ENCODE peak calls at places on chromosome 12, in six cellular contexts. One of them, this sample, is unnamed.

GRCh38 chr12:304815-305214 is 42.2 kb upstream of the SLC6A13 start:
- DNase-seq in tibial artery: no peak
- DNase-seq in psoas muscle: no peak
- DNase-seq in right atrium auricular region: no peak
- DNase-seq in left lung: no peak
- DNase-seq in PC-9: no peak
- DNase-seq in this sample: no peak

GRCh38 chr12:41932028-41932427 is 212.6 kb downstream of the GXYLT1 start:
- DNase-seq in PC-9: no peak
- DNase-seq in tibial artery: no peak
- DNase-seq in right atrium auricular region: no peak
- DNase-seq in left lung: no peak
- DNase-seq in psoas muscle: no peak
- DNase-seq in this sample: no peak

GRCh38 chr12:42144174-42144423 is 575 bp downstream of the GXYLT1 start:
- DNase-seq in left lung: no peak
- DNase-seq in right atrium auricular region: no peak
- DNase-seq in tibial artery: no peak
- DNase-seq in PC-9: no peak
- DNase-seq in psoas muscle: no peak
- DNase-seq in this sample: no peak

GRCh38 chr12:11580125-11580751 is 69.2 kb upstream of the ETV6 start:
- DNase-seq in tibial artery: peak; percentile 42
- DNase-seq in psoas muscle: no peak
- DNase-seq in right atrium auricular region: no peak
- DNase-seq in left lung: no peak
- DNase-seq in PC-9: peak; percentile 98
- DNase-seq in this sample: no peak

GRCh38 chr12:121128908-121129704 is 3.6 kb upstream of the P2RX7 start:
- DNase-seq in psoas muscle: peak; percentile 76
- DNase-seq in tibial artery: peak; percentile 87
- DNase-seq in right atrium auricular region: peak; percentile 88
- DNase-seq in PC-9: no peak
- DNase-seq in left lung: no peak
- DNase-seq in this sample: peak; percentile 93

GRCh38 chr12:110822821-110823415 is 23.9 kb upstream of the CCDC63 start:
- DNase-seq in left lung: no peak
- DNase-seq in PC-9: no peak
- DNase-seq in right atrium auricular region: no peak
- DNase-seq in psoas muscle: no peak
- DNase-seq in tibial artery: no peak
- DNase-seq in this sample: no peak

GRCh38 chr12:38847247-38847646 is 58.1 kb downstream of the CPNE8 start:
- DNase-seq in right atrium auricular region: no peak
- DNase-seq in PC-9: no peak
- DNase-seq in tibial artery: no peak
- DNase-seq in left lung: no peak
- DNase-seq in psoas muscle: no peak
- DNase-seq in this sample: no peak

GRCh38 chr12:52155048-52155868 is 36.6 kb downstream of the KRT80 start:
- DNase-seq in psoas muscle: no peak
- DNase-seq in left lung: peak; percentile 62
- DNase-seq in right atrium auricular region: no peak
- DNase-seq in PC-9: no peak
- DNase-seq in tibial artery: no peak
- DNase-seq in this sample: no peak

GRCh38 chr12:12088147-12088546 is 17.4 kb downstream of the BCL2L14 start:
- DNase-seq in tibial artery: no peak
- DNase-seq in PC-9: no peak
- DNase-seq in psoas muscle: no peak
- DNase-seq in right atrium auricular region: no peak
- DNase-seq in left lung: no peak
- DNase-seq in this sample: no peak

GRCh38 chr12:114841557-114842251 is 157.7 kb upstream of the TBX3 start:
- DNase-seq in right atrium auricular region: no peak
- DNase-seq in left lung: no peak
- DNase-seq in PC-9: no peak
- DNase-seq in psoas muscle: no peak
- DNase-seq in tibial artery: no peak
- DNase-seq in this sample: no peak

GRCh38 chr12:70709022-70709421 is 71.8 kb upstream of the PTPRB start:
- DNase-seq in PC-9: no peak
- DNase-seq in tibial artery: no peak
- DNase-seq in right atrium auricular region: no peak
- DNase-seq in psoas muscle: no peak
- DNase-seq in left lung: no peak
- DNase-seq in this sample: no peak

GRCh38 chr12:124332068-124332672 is 37.3 kb downstream of the RFLNA start:
- DNase-seq in psoas muscle: no peak
- DNase-seq in PC-9: no peak
- DNase-seq in left lung: no peak
- DNase-seq in tibial artery: no peak
- DNase-seq in right atrium auricular region: no peak
- DNase-seq in this sample: no peak

DNA sequence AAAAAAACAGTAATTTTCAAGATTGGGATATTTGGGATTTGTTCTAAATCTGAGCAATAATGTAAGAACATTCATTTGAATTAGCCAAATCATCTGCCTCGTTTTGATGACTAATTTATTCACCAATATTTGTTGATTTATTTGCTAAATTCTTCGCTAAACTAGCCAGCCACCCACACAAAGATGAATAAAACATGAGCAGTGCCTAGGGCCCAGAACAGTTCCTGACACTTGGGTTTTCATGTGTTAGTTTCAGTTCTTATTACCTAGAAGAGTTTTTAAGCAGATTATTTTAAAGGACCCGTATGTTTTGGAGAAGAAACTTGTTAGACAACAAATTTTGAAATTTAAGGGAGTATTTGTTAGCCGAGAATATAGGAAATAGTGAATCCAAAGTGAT is 1.5 kb downstream of the ETNK1 start:
- DNase-seq in tibial artery: no peak
- DNase-seq in psoas muscle: no peak
- DNase-seq in right atrium auricular region: no peak
- DNase-seq in PC-9: no peak
- DNase-seq in left lung: no peak
- DNase-seq in this sample: no peak
- H3K27ac ChIP-seq in tibial artery: peak overlapping the region; percentile 97
- H3K27ac ChIP-seq in psoas muscle: peak overlapping the region; percentile 98
- H3K27ac ChIP-seq in right atrium auricular region: peak overlapping the region; percentile 97
- H3K27ac ChIP-seq in PC-9: peak overlapping the region; percentile 85
- H3K27ac ChIP-seq in left lung: peak overlapping the region; percentile 98
- H3K27ac ChIP-seq in this sample: peak overlapping the region; percentile 97

DNA sequence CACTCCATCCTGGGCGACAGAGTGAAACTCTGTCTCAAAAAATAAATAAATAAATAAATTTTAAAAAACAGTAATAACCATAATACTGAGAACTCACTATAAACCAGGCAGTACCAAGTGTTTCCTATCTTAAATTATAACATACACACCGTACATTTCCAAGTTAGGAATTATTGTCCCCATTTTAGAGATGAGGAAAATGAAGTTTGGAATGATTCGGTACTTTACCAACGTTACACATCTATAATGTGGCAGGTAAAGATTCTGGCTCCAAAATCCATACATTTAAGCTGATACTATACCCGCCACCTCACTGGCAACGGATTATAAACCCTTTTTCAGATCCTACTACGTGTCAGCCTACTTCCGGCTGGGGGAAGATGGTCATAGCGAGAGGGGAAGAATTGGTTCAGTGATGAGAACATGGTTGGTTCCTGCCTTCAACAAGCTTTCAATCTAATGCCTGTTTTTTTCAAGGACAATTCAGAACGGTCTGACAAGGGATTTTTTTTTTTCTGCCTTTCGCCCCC is 105.9 kb upstream of the ATF7IP start:
- DNase-seq in right atrium auricular region: no peak
- DNase-seq in psoas muscle: no peak
- DNase-seq in left lung: no peak
- DNase-seq in tibial artery: no peak
- DNase-seq in PC-9: no peak
- DNase-seq in this sample: no peak
- H3K4me1 ChIP-seq in right atrium auricular region: no peaks in the 10 kb centered on the region
- H3K4me1 ChIP-seq in psoas muscle: peaks cover 35% of the 10 kb centered on the region
- H3K4me1 ChIP-seq in left lung: peaks cover 18% of the 10 kb centered on the region
- H3K4me1 ChIP-seq in tibial artery: peaks cover 60% of the 10 kb centered on the region
- H3K4me1 ChIP-seq in PC-9: peaks cover 44% of the 10 kb centered on the region
- H3K4me1 ChIP-seq in this sample: peaks cover 49% of the 10 kb centered on the region

DNA sequence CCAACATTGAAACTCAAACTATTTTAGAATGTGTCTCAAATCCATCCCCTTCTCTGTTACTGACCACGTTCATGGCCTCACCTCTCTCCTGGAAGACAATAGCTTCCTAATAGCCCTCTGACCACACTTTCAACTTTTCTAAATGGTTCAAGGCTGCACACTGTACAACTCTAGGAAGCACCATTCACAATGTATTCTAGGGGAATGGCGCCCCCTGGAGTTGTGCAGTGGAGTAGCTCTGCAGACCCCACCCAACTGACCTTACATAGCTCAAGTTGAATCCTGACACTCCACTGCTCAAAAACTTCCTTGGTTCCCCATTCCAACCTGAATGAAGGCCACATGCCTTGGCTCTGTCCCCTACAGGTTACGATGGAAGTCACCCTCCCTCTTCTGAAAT is 77.6 kb downstream of the GAS2L3 start:
- DNase-seq in psoas muscle: no peak
- DNase-seq in left lung: no peak
- DNase-seq in tibial artery: no peak
- DNase-seq in PC-9: no peak
- DNase-seq in right atrium auricular region: no peak
- DNase-seq in this sample: no peak
- TF ChIP-seq CTCF in psoas muscle: no peak
- TF ChIP-seq CTCF in left lung: no peak
- TF ChIP-seq CTCF in tibial artery: no peak
- TF ChIP-seq CTCF in PC-9: peak; percentile 26
- TF ChIP-seq CTCF in right atrium auricular region: no peak
- TF ChIP-seq CTCF in this sample: no peak

GRCh38 chr12:100743060-100743459 is 51.5 kb upstream of the ANO4 start:
- DNase-seq in left lung: no peak
- DNase-seq in psoas muscle: no peak
- DNase-seq in right atrium auricular region: no peak
- DNase-seq in PC-9: no peak
- DNase-seq in tibial artery: no peak
- DNase-seq in this sample: no peak
- H3K27ac ChIP-seq in left lung: no peak overlapping the region
- H3K27ac ChIP-seq in psoas muscle: no peak overlapping the region
- H3K27ac ChIP-seq in right atrium auricular region: no peak overlapping the region
- H3K27ac ChIP-seq in PC-9: no peak overlapping the region
- H3K27ac ChIP-seq in tibial artery: no peak overlapping the region
- H3K27ac ChIP-seq in this sample: no peak overlapping the region

DNA sequence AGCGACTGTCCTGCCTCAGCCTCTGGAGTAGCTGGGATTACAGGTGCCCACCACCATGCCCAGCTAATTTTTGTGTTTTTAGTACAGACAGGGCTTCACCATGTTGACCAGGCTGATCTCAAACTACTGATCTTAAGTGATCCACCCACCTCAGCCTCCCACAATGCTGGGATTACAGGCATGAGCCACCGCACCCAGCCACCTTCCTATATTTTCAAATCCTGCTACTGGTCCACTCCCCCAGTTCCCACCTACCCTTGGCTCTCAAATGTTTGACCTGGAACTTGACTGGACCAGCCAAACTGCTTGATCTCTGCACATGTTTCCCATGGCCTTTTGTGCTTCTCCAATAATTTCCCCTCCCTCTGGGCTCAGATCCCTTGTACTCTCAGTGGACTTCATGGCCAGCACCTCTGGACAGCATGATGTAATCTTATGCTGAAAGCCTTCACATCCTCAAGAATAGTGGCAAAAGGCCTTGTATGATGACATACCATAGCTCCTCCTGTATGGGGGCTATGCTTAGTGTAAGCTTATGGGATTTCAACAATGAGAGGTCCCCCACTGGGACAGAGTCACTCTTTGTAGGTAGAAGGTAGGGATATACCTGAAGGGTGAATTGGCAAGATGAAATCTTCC is 2.5 kb upstream of the CCDC184 start:
- DNase-seq in tibial artery: no peak
- DNase-seq in PC-9: no peak
- DNase-seq in right atrium auricular region: no peak
- DNase-seq in psoas muscle: no peak
- DNase-seq in left lung: no peak
- DNase-seq in this sample: peak; percentile 14
- H3K4me1 ChIP-seq in tibial artery: peaks cover 26% of the 10 kb centered on the region
- H3K4me1 ChIP-seq in PC-9: peaks cover 3% of the 10 kb centered on the region
- H3K4me1 ChIP-seq in right atrium auricular region: no peaks in the 10 kb centered on the region
- H3K4me1 ChIP-seq in psoas muscle: peaks cover 21% of the 10 kb centered on the region
- H3K4me1 ChIP-seq in left lung: peaks cover 7% of the 10 kb centered on the region
- H3K4me1 ChIP-seq in this sample: peaks cover 28% of the 10 kb centered on the region

GRCh38 chr12:108693186-108693585 is 38.1 kb downstream of the CORO1C start:
- DNase-seq in psoas muscle: no peak
- DNase-seq in PC-9: no peak
- DNase-seq in tibial artery: no peak
- DNase-seq in left lung: no peak
- DNase-seq in right atrium auricular region: no peak
- DNase-seq in this sample: peak; percentile 8

GRCh38 chr12:108691995-108692808 is 39.1 kb downstream of the CORO1C start:
- DNase-seq in PC-9: no peak
- DNase-seq in psoas muscle: peak; percentile 41
- DNase-seq in right atrium auricular region: no peak
- DNase-seq in left lung: no peak
- DNase-seq in tibial artery: peak; percentile 36
- DNase-seq in this sample: no peak

GRCh38 chr12:108690799-108691153 is 40.5 kb downstream of the CORO1C start:
- DNase-seq in right atrium auricular region: no peak
- DNase-seq in tibial artery: no peak
- DNase-seq in PC-9: no peak
- DNase-seq in psoas muscle: no peak
- DNase-seq in left lung: no peak
- DNase-seq in this sample: no peak

GRCh38 chr12:108690191-108690518 is 41.2 kb downstream of the CORO1C start:
- DNase-seq in right atrium auricular region: no peak
- DNase-seq in psoas muscle: no peak
- DNase-seq in left lung: no peak
- DNase-seq in PC-9: no peak
- DNase-seq in tibial artery: no peak
- DNase-seq in this sample: no peak

GRCh38 chr12:108691154-108691994 is 39.9 kb downstream of the CORO1C start:
- DNase-seq in PC-9: peak; percentile 97
- DNase-seq in right atrium auricular region: peak; percentile 99
- DNase-seq in tibial artery: peak; percentile 97
- DNase-seq in left lung: peak; percentile 94
- DNase-seq in psoas muscle: peak; percentile 95
- DNase-seq in this sample: peak; percentile 99
- TF ChIP-seq CTCF in PC-9: peak; percentile 44
- TF ChIP-seq CTCF in right atrium auricular region: peak; percentile 23
- TF ChIP-seq CTCF in tibial artery: peak; percentile 53
- TF ChIP-seq CTCF in left lung: peak; percentile 18
- TF ChIP-seq CTCF in psoas muscle: peak; percentile 44
- TF ChIP-seq CTCF in this sample: no peak